ENCODE peak calls at places on chromosomes 16 and 17, in nine cellular contexts. B is transverse colon, J is stomach, S is spleen, I is H1, R is HCT116, X is adrenal gland, C is heart left ventricle, H is IMR-90. G is an unnamed sample.

GRCh38 chr17:68535903-68536302 is 23.7 kb downstream of the PRKAR1A start:
- DNase-seq in R (no peak), C (no peak), J (no peak), H (no peak), B (no peak), S (no peak), I (no peak), X (no peak), G (no peak)

GRCh38 chr17:67245694-67246397 is 850 bp upstream of the HELZ start:
- DNase-seq in R (no peak), H (no peak), B (peak; percentile 62), C (peak; percentile 74), X (peak; percentile 28), J (peak; percentile 46), S (peak; percentile 88), I (no peak), G (peak; percentile 56)

GRCh38 chr16:51407921-51408320 is 256.9 kb upstream of the SALL1 start:
- DNase-seq in S (no peak), B (no peak), R (no peak), I (no peak), H (no peak), J (no peak), X (no peak), C (no peak), G (no peak)

GRCh38 chr17:44065668-44066203 is 735 bp downstream of the LSM12 start:
- DNase-seq in H (no peak), R (no peak), X (no peak), B (no peak), I (no peak), S (no peak), C (peak; percentile 11), J (no peak), G (no peak)

GRCh38 chr16:6512512-6512911 is 820.1 kb upstream of the RBFOX1 start:
- DNase-seq in X (no peak), R (no peak), J (no peak), S (no peak), C (no peak), I (no peak), B (no peak), H (no peak), G (no peak)

GRCh38 chr16:85385463-85386331 is 227.4 kb upstream of the GSE1 start:
- DNase-seq in C (peak; percentile 54), S (peak; percentile 55), H (no peak), I (no peak), B (no peak), J (no peak), X (peak; percentile 16), R (no peak), G (no peak)

GRCh38 chr17:77914440-77915254 is 43.9 kb upstream of the TNRC6C start:
- DNase-seq in B (no peak), C (no peak), R (peak; percentile 7), J (no peak), S (no peak), X (no peak), H (no peak), I (no peak), G (peak; percentile 28)

GRCh38 chr17:42878123-42878880 is 22.3 kb upstream of the G6PC1 start:
- DNase-seq in J (peak; percentile 81), B (peak; percentile 60), C (no peak), H (no peak), X (no peak), S (no peak), R (no peak), I (peak; percentile 15), G (peak; percentile 59)

GRCh38 chr16:50384500-50385122 is 15.8 kb upstream of the BRD7 start:
- DNase-seq in S (no peak), C (no peak), I (no peak), J (no peak), B (no peak), H (no peak), R (no peak), X (no peak), G (no peak)

GRCh38 chr17:38465420-38466345 is 37.4 kb downstream of the ARHGAP23 start:
- DNase-seq in H (peak; percentile 71), B (peak; percentile 36), S (no peak), R (no peak), J (peak; percentile 42), C (peak; percentile 82), I (no peak), X (peak; percentile 90), G (peak; percentile 40)

GRCh38 chr16:28623172-28623711 is 13.4 kb upstream of the SULT1A1 start:
- DNase-seq in B (peak; percentile 85), R (peak; percentile 43), J (peak; percentile 77), S (peak; percentile 89), X (peak; percentile 55), H (no peak), C (peak; percentile 76), I (no peak), G (peak; percentile 84)

GRCh38 chr16:56193951-56194726 is 2.9 kb downstream of the GNAO1 start:
- DNase-seq in S (peak; percentile 86), J (peak; percentile 67), H (peak; percentile 55), B (peak; percentile 70), R (no peak), I (peak; percentile 81), C (peak; percentile 92), X (peak; percentile 81), G (peak; percentile 83)

GRCh38 chr17:5706835-5707234 is 122.5 kb upstream of the NLRP1 start:
- DNase-seq in C (no peak), J (peak; percentile 45), I (no peak), B (peak; percentile 63), R (peak; percentile 33), S (peak; percentile 83), H (peak; percentile 63), X (peak; percentile 80), G (peak; percentile 29)

GRCh38 chr16:59729613-59730012 is 995.5 kb upstream of the GOT2 start:
- DNase-seq in H (no peak), I (no peak), B (no peak), S (no peak), X (no peak), J (no peak), C (no peak), R (no peak), G (no peak)

GRCh38 chr16:4101421-4102275 is 14.6 kb downstream of the ADCY9 start:
- DNase-seq in I (no peak), B (no peak), R (no peak), X (no peak), C (no peak), S (peak; percentile 17), J (peak; percentile 44), H (no peak), G (peak; percentile 58)

GRCh38 chr17:82702161-82702932 is 3.8 kb upstream of the RAB40B start:
- DNase-seq in J (no peak), X (no peak), S (no peak), I (no peak), B (peak; percentile 76), C (no peak), H (no peak), R (no peak), G (no peak)

GRCh38 chr16:56860226-56861020 is 4.6 kb upstream of the SLC12A3 start:
- DNase-seq in S (no peak), B (peak; percentile 38), X (no peak), H (no peak), J (no peak), I (no peak), C (peak; percentile 13), R (no peak), G (no peak)

DNA sequence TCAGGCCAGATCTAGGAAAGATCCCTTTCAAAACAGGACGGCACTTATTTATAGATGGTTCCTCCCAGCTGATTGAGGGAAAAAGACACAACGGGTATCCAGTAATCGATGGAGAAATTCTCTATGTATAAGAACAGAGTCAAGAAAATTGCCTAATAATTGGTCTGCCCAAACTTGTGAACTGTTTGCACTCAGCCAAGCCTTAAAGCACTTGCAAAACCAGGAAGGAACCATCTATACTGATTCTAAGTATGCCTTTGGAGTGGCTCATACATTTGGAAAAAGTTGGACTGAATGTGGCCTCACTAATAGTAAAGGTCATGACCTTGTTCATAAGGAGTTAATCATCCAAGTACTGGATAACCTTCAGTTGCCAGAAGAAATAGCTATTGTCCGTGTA is 5.9 kb downstream of the HPR start:
- DNase-seq in H (peak; percentile 4), I (no peak), X (no peak), R (no peak), J (no peak), S (no peak), B (no peak), C (no peak), G (no peak)
- H3K4me1 ChIP-seq in H (no peaks in the 10 kb centered on the region), I (peaks cover 4% of the 10 kb centered on the region), X (peaks cover 5% of the 10 kb centered on the region), R (no peaks in the 10 kb centered on the region), J (peaks cover 23% of the 10 kb centered on the region), S (no peaks in the 10 kb centered on the region), B (no peaks in the 10 kb centered on the region), C (peaks cover 20% of the 10 kb centered on the region), G (peaks cover 20% of the 10 kb centered on the region)

DNA sequence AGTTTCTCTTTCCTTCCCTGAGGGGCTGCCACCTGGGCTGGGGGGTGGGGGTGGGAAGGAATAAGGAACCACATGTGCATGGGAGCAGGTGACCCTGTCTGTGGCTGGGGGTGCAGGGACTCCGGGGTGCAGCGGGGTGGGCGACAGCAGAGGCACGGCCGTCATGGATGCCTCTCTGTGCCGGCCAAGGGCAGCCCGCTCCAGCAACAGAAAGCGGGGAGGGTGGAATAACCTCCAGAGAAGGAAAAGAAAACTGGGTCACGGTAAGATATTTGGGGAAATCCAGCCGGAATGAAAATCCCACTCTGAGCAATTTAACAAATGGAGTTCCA is 4.2 kb downstream of the NDUFAF8 start:
- DNase-seq in C (no peak), J (no peak), B (no peak), S (no peak), I (no peak), H (no peak), X (no peak), R (no peak), G (no peak)
- TF ChIP-seq POLR2A in C (no peak), J (no peak), B (no peak), S (no peak), I (no peak), H (no peak), X (no peak), R (no peak), G (no peak)

GRCh38 chr17:7834554-7834890 is 505 bp downstream of the KDM6B start:
- DNase-seq in J (peak; percentile 68), B (peak; percentile 84), H (no peak), X (peak; percentile 77), R (no peak), C (peak; percentile 81), I (no peak), S (peak; percentile 94), G (peak; percentile 59)
- H3K27ac ChIP-seq in J (peak overlapping the region; percentile 99), B (peak overlapping the region; percentile 99), H (peak overlapping the region; percentile 73), X (peak overlapping the region; percentile 98), R (peak overlapping the region; percentile 98), C (peak overlapping the region; percentile 97), I (no peak overlapping the region), S (peak overlapping the region; percentile 99), G (peak overlapping the region; percentile 100)

DNA sequence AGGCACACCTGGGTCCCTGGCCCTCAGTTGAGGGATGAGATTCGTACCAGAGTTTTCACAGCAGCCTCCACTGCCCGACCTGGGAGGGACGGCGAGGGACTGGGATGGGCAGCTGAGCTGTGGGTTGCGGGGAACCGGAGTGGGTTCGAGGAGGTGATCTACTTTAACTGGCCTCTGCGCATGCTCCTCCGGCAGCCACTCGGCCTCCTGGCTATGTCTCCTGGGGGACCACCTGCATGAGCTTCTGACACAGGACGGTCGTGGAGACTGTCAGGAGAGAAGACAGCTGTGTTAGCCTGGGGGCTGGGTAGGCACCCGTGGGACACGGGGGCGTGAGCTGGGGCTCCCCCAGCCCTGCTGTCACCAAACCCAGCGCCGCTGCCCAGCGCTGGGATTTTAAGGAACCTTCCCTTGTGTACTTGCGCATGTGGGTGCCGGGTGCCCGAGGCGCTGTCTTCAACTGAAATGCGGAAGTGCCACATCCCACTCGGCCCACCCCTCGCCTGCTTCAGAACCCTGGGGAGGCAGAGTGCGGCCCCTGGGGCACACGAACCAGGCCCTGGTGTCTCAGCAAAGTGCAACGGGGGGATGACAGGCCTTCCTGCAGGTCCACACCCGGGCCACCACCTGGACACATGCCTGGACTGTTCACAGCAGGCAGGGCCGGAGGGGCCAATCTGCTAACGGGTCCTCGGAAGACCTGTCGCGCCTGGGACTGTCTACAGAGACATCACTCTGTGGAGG is 36.4 kb downstream of the SLC7A5 start:
- DNase-seq in B (no peak), I (no peak), S (peak; percentile 86), C (no peak), R (no peak), H (no peak), J (no peak), X (no peak), G (no peak)
- H3K4me1 ChIP-seq in B (no peaks in the 10 kb centered on the region), I (peaks cover 9% of the 10 kb centered on the region), S (no peaks in the 10 kb centered on the region), C (peaks cover 6% of the 10 kb centered on the region), R (no peaks in the 10 kb centered on the region), H (peaks cover 6% of the 10 kb centered on the region), J (peaks cover 32% of the 10 kb centered on the region), X (no peaks in the 10 kb centered on the region), G (no peaks in the 10 kb centered on the region)